ENCODE peak calls at places on chromosomes 3 and 15, in seven cellular contexts. E, J, A, S, R, P and V are unnamed samples.

GRCh38 chr3:42205800-42206514 is 60.0 kb downstream of the CCK start:
- DNase-seq in E (no peak), J (no peak), A (no peak), S (no peak), R (no peak), P (no peak), V (no peak)

GRCh38 chr3:134322286-134322685 is 52.0 kb downstream of the AMOTL2 start:
- DNase-seq in E (no peak), J (no peak), A (no peak), S (no peak), R (no peak), P (no peak), V (no peak)

GRCh38 chr3:161273589-161274218 is 52.6 kb downstream of the NMD3 start:
- DNase-seq in E (no peak), J (peak), A (peak), S (no peak), R (no peak), P (peak), V (no peak)

GRCh38 chr3:57758686-57759085 is 2.6 kb downstream of the SLMAP start:
- DNase-seq in E (no peak), J (peak), A (no peak), S (no peak), R (no peak), P (peak), V (no peak)

GRCh38 chr3:53518495-53518981 is 24.1 kb downstream of the CACNA1D start:
- DNase-seq in E (no peak), J (no peak), A (no peak), S (no peak), R (no peak), P (peak), V (no peak)

GRCh38 chr3:184325715-184326114 is 11.3 kb downstream of the EIF4G1 start:
- DNase-seq in E (no peak), J (no peak), A (no peak), S (no peak), R (no peak), P (no peak), V (no peak)

GRCh38 chr3:2268779-2269178 is 170.1 kb downstream of the CNTN4 start:
- DNase-seq in E (no peak), J (no peak), A (no peak), S (no peak), R (no peak), P (no peak), V (no peak)

GRCh38 chr15:65056868-65057548 is 10.8 kb downstream of the RASL12 start:
- DNase-seq in E (no peak), J (peak), A (no peak), S (no peak), R (no peak), P (no peak), V (no peak)

GRCh38 chr3:183044547-183045229 is 54.6 kb downstream of the MCCC1 start:
- DNase-seq in E (no peak), J (no peak), A (peak), S (no peak), R (no peak), P (no peak), V (no peak)

GRCh38 chr3:174376346-174376745 is 482.8 kb upstream of the NAALADL2 start:
- DNase-seq in E (no peak), J (peak), A (no peak), S (no peak), R (no peak), P (peak), V (no peak)

GRCh38 chr3:128385080-128385832 is 81.4 kb downstream of the DNAJB8 start:
- DNase-seq in E (peak), J (peak), A (no peak), S (no peak), R (peak), P (peak), V (peak)

GRCh38 chr3:43260412-43260811 is 25.9 kb upstream of the SNRK start:
- DNase-seq in E (no peak), J (peak), A (no peak), S (no peak), R (no peak), P (no peak), V (no peak)

GRCh38 chr3:153162513-153163348 is 705 bp downstream of the RAP2B start:
- DNase-seq in E (no peak), J (peak), A (peak), S (no peak), R (no peak), P (peak), V (no peak)

GRCh38 chr3:129727707-129728106 is 121.2 kb upstream of the PLXND1 start:
- DNase-seq in E (no peak), J (no peak), A (no peak), S (no peak), R (peak), P (no peak), V (no peak)

GRCh38 chr3:12716605-12717121 is 42.4 kb downstream of the TMEM40 start:
- DNase-seq in E (no peak), J (peak), A (peak), S (no peak), R (no peak), P (peak), V (no peak)

GRCh38 chr15:29952245-29952644 is 130.0 kb upstream of the TJP1 start:
- DNase-seq in E (no peak), J (no peak), A (no peak), S (no peak), R (no peak), P (no peak), V (no peak)

GRCh38 chr15:27238209-27238608 is 267.2 kb downstream of the GABRG3 start:
- DNase-seq in E (no peak), J (no peak), A (no peak), S (no peak), R (no peak), P (no peak), V (no peak)
- TF ChIP-seq CTCF in E (no peak), J (no peak), A (peak), S (no peak), R (no peak), P (no peak), V (no peak)

GRCh38 chr3:110166791-110167190 is 829.4 kb upstream of the DPPA4 start:
- DNase-seq in E (no peak), J (no peak), A (no peak), S (no peak), R (no peak), P (no peak), V (no peak)

GRCh38 chr3:110164632-110165240 is 827.4 kb upstream of the DPPA4 start:
- DNase-seq in E (no peak), J (no peak), A (no peak), S (no peak), R (no peak), P (peak), V (no peak)

GRCh38 chr3:110165753-110166152 is 828.4 kb upstream of the DPPA4 start:
- DNase-seq in E (no peak), J (no peak), A (no peak), S (no peak), R (no peak), P (peak), V (no peak)

GRCh38 chr3:110165344-110165743 is 828.0 kb upstream of the DPPA4 start:
- DNase-seq in E (no peak), J (peak), A (no peak), S (no peak), R (no peak), P (peak), V (no peak)
- H3K4me3 ChIP-seq in E (no peak), J (no peak), A (no peak), S (no peak), R (no peak), P (no peak), V (no peak)

DNA sequence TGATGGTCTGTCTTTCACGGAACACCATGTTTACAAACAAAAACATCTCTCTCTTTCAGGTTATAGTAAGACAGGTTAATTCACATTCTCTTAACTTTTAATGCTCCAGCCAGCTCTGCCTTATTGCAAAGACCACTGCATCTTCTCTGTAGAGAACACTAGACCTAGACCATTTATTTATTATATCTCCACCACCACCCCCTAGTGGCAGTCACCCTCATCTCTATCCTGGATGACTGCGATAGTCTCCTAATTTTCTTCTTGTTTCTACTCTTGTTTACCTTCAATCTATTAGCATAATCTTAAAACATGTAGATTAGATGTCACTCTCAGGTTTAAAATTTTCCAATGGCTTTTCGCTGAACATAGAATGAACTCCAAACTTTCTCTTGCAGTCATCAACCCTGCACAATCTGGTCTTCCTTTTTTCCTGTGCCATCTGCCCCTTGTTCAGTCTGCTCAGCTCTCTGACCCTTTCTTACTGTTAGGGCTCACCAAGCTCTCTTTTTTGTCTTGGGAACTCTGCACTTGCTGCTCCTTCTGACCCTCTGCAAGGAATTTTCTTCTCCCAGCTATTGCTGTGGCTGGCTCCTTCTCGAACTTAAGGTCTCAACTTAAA is 155.6 kb downstream of the SQOR start:
- DNase-seq in E (no peak), J (peak), A (peak), S (no peak), R (no peak), P (peak), V (no peak)
- TF ChIP-seq CTCF in E (peak), J (peak), A (peak), S (peak), R (peak), P (peak), V (peak)

GRCh38 chr3:125141596-125142417 is 70.7 kb downstream of the SLC12A8 start:
- DNase-seq in E (no peak), J (peak), A (peak), S (no peak), R (no peak), P (peak), V (no peak)
- H3K4me3 ChIP-seq in E (no peak), J (peak), A (peak), S (peak), R (peak), P (peak), V (peak)

GRCh38 chr3:79018671-79019136 is 749.1 kb downstream of the ROBO1 start:
- DNase-seq in E (no peak), J (peak), A (peak), S (no peak), R (no peak), P (peak), V (no peak)
- TF ChIP-seq CTCF in E (no peak), J (no peak), A (peak), S (peak), R (peak), P (peak), V (peak)

GRCh38 chr3:146157325-146158060 is 3.5 kb downstream of the PLOD2 start:
- DNase-seq in E (no peak), J (no peak), A (no peak), S (no peak), R (no peak), P (no peak), V (no peak)
- H3K4me3 ChIP-seq in E (no peak), J (peak), A (peak), S (peak), R (peak), P (no peak), V (no peak)

GRCh38 chr3:123157598-123158287 is 44.0 kb upstream of the SEC22A start:
- DNase-seq in E (no peak), J (no peak), A (no peak), S (no peak), R (no peak), P (no peak), V (no peak)
- TF ChIP-seq CTCF in E (no peak), J (no peak), A (no peak), S (no peak), R (no peak), P (no peak), V (no peak)

GRCh38 chr3:64213224-64213893 is 11.9 kb downstream of the PRICKLE2 start:
- DNase-seq in E (no peak), J (no peak), A (no peak), S (no peak), R (no peak), P (no peak), V (no peak)
- H3K4me3 ChIP-seq in E (peak), J (peak), A (no peak), S (no peak), R (peak), P (peak), V (no peak)

GRCh38 chr3:127124135-127124534 is 68.8 kb upstream of the PRR23E start:
- DNase-seq in E (no peak), J (peak), A (no peak), S (no peak), R (no peak), P (no peak), V (no peak)
- TF ChIP-seq CTCF in E (no peak), J (no peak), A (no peak), S (no peak), R (peak), P (no peak), V (peak)

DNA sequence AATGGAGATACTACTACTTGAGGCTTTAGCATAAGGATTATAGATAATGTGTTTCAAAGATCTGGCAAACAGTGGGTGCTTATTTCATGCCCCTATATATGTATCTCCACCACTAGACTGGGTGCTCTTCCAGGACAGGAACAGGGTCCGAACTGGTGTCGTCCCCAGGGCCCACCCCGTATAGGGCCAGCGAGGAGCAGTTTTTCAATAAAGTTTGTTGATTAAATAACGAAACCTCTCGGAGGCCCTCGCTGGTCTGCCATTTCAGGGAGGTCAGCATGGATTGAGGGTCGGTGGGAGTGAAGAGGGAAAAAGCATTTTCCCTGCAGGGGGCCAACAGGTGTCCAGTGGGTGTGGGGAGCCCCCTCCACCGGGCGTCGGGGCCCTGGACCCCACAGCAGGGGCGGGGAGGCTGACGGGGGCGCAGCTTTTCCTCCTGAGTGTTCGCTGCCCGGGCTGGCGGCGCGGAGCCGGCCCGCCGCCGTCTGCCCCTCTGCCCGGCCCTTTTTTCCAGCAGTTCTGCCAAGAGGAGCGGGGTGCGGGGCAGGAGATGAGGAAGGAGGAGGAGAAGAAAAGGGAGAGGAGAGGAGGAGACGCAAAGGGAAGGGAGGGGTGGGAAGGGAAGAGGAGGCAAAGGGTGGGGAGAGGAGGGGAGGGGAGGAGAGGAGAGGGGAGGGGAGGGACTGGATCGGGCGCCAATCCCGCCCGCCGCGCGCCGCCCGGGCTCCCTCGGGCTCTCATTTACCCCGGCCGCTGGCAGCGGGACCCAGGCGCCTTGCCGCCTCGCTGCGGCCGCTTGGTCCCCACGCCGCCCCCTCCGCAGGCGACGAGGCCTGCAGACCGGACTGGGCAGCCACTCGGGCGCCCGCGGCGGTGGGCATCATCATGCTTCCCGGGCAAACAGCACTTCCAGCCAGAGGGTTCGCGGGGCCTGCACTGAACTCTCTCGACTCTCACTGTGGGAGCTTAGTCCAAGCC is 66.3 kb downstream of the ISG20 start:
- DNase-seq in E (no peak), J (peak), A (no peak), S (no peak), R (no peak), P (peak), V (no peak)
- H3K4me3 ChIP-seq in E (peak), J (peak), A (no peak), S (peak), R (peak), P (peak), V (peak)